ENCODE peak calls at places on chromosomes 11 and 22, in seven cellular contexts. X is activated CD8-positive, alpha-beta memory T cell treated with anti-CD3 and anti-CD28 coated beads for 1 hour; H is pancreas; I is NCI-H1092; A is EL; M is CD8-positive, alpha-beta T cell; Y is A673. T is an unnamed sample.

GRCh38 chr11:22711212-22711770 is 44.9 kb downstream of the GAS2 start:
- DNase-seq in X (no peak), H (no peak), I (no peak), A (no peak), M (no peak), Y (no peak), T (no peak)

GRCh38 chr22:49715450-49715849 is 112.2 kb downstream of the BRD1 start:
- DNase-seq in X (no peak), H (no peak), I (no peak), A (no peak), M (no peak), Y (no peak), T (no peak)

GRCh38 chr11:27926469-27926868 is 181.5 kb downstream of the KIF18A start:
- DNase-seq in X (no peak), H (no peak), I (no peak), A (no peak), M (no peak), Y (peak), T (no peak)

GRCh38 chr11:7965386-7965785 is at the start of gene NLRP10:
- DNase-seq in X (no peak), H (no peak), I (no peak), A (peak), M (no peak), Y (no peak), T (no peak)

GRCh38 chr11:67291481-67292381 is 2.6 kb downstream of the ANKRD13D start:
- DNase-seq in X (no peak), H (no peak), I (no peak), A (no peak), M (peak), Y (no peak), T (no peak)

GRCh38 chr11:57288771-57289579 is 35.8 kb downstream of the TNKS1BP1 start:
- DNase-seq in X (no peak), H (no peak), I (peak), A (peak), M (no peak), Y (no peak), T (peak)

GRCh38 chr11:117649656-117650055 is 147.4 kb downstream of the DSCAML1 start:
- DNase-seq in X (no peak), H (no peak), I (no peak), A (no peak), M (no peak), Y (no peak), T (no peak)

GRCh38 chr11:116879789-116880402 is 42.5 kb upstream of the APOA1 start:
- DNase-seq in X (no peak), H (no peak), I (peak), A (peak), M (no peak), Y (peak), T (peak)

T was measured in NCI-H774.